ENCODE peak calls at places on chromosomes 1 and 21, in seven cellular contexts. Z is pancreas, R is right lobe of liver, U is bronchial epithelial cell, P is DND-41, S is endodermal cell, Q is lower lobe of right lung. V is an unnamed sample.

GRCh38 chr1:108719654-108720435 is 7.1 kb downstream of the FNDC7 start:
- DNase-seq in Z (no peak), R (no peak), U (peak), P (no peak), S (no peak), Q (no peak), V (no peak)

GRCh38 chr21:25561668-25562641 is 45.3 kb downstream of the MRPL39 start:
- DNase-seq in Z (peak), R (peak), U (peak), P (peak), S (peak), Q (peak), V (no peak)

GRCh38 chr1:156664046-156664948 is 12.9 kb downstream of the NES start:
- DNase-seq in Z (no peak), R (no peak), U (no peak), P (no peak), S (peak), Q (no peak), V (no peak)

GRCh38 chr1:214280386-214281029 is 451 bp upstream of the SMYD2 start:
- DNase-seq in Z (peak), R (peak), U (peak), P (no peak), S (peak), Q (peak), V (peak)

GRCh38 chr1:210248341-210248740 is 15.7 kb downstream of the SERTAD4 start:
- DNase-seq in Z (no peak), R (no peak), U (no peak), P (no peak), S (no peak), Q (no peak), V (no peak)

GRCh38 chr1:227558807-227559186 is 4.6 kb upstream of the ZNF678 start:
- DNase-seq in Z (no peak), R (no peak), U (no peak), P (no peak), S (no peak), Q (no peak), V (no peak)

GRCh38 chr1:112614460-112615065 is 4.4 kb downstream of the ST7L start:
- DNase-seq in Z (no peak), R (no peak), U (peak), P (peak), S (peak), Q (no peak), V (peak)

GRCh38 chr1:210949489-210949888 is 184.5 kb downstream of the KCNH1 start:
- DNase-seq in Z (no peak), R (no peak), U (no peak), P (no peak), S (no peak), Q (no peak), V (no peak)

GRCh38 chr1:4422496-4423289 is 231.7 kb upstream of the AJAP1 start:
- DNase-seq in Z (no peak), R (no peak), U (no peak), P (no peak), S (peak), Q (no peak), V (no peak)

GRCh38 chr1:147541672-147542548 is 609 bp downstream of the BCL9 start:
- DNase-seq in Z (peak), R (peak), U (peak), P (peak), S (peak), Q (peak), V (peak)

GRCh38 chr1:178513278-178513983 is 522 bp downstream of the TEX35 start:
- DNase-seq in Z (no peak), R (peak), U (peak), P (no peak), S (peak), Q (no peak), V (no peak)

GRCh38 chr1:172402878-172403573 is 17.5 kb upstream of the C1orf105 start:
- DNase-seq in Z (peak), R (no peak), U (no peak), P (no peak), S (no peak), Q (no peak), V (no peak)

GRCh38 chr1:171798311-171798710 is 16.9 kb downstream of the METTL13 start:
- DNase-seq in Z (no peak), R (no peak), U (no peak), P (no peak), S (no peak), Q (no peak), V (no peak)

GRCh38 chr1:23865543-23865930 is 2.6 kb downstream of the FUCA1 start:
- DNase-seq in Z (peak), R (no peak), U (peak), P (no peak), S (no peak), Q (no peak), V (no peak)

GRCh38 chr1:29802181-29803068 is 566.1 kb downstream of the PTPRU start:
- DNase-seq in Z (no peak), R (no peak), U (no peak), P (no peak), S (no peak), Q (no peak), V (no peak)

GRCh38 chr1:115908565-115909334 is 67.6 kb upstream of the SLC22A15 start:
- DNase-seq in Z (no peak), R (no peak), U (no peak), P (no peak), S (no peak), Q (no peak), V (no peak)

GRCh38 chr1:26787381-26787705 is 407 bp upstream of the PIGV start:
- DNase-seq in Z (no peak), R (no peak), U (peak), P (no peak), S (no peak), Q (no peak), V (no peak)

GRCh38 chr21:39388038-39388810 is 39.3 kb upstream of the HMGN1 start:
- DNase-seq in Z (peak), R (peak), U (peak), P (peak), S (peak), Q (peak), V (peak)

GRCh38 chr1:227793948-227794812 is 21.3 kb upstream of the PRSS38 start:
- DNase-seq in Z (peak), R (no peak), U (peak), P (no peak), S (peak), Q (peak), V (peak)

GRCh38 chr1:46517010-46517600 is 27.5 kb downstream of the DMBX1 start:
- DNase-seq in Z (peak), R (peak), U (peak), P (no peak), S (peak), Q (peak), V (peak)

GRCh38 chr1:200894712-200895447 is at the start of gene INAVA:
- DNase-seq in Z (peak), R (no peak), U (peak), P (no peak), S (peak), Q (peak), V (peak)

GRCh38 chr1:49226758-49227157 is 450.1 kb upstream of the BEND5 start:
- DNase-seq in Z (no peak), R (no peak), U (no peak), P (no peak), S (no peak), Q (no peak), V (no peak)

GRCh38 chr1:212595787-212596714 is 12.5 kb upstream of the ATF3 start:
- DNase-seq in Z (no peak), R (no peak), U (peak), P (peak), S (peak), Q (no peak), V (no peak)

GRCh38 chr1:19817160-19817559 is 2.1 kb upstream of the RNF186 start:
- DNase-seq in Z (no peak), R (no peak), U (no peak), P (no peak), S (no peak), Q (no peak), V (no peak)

GRCh38 chr21:33196956-33197374 is 32.8 kb upstream of the IFNAR2 start:
- DNase-seq in Z (peak), R (peak), U (peak), P (peak), S (peak), Q (peak), V (peak)

GRCh38 chr1:36096500-36097412 is 8.1 kb downstream of the ADPRS start:
- DNase-seq in Z (no peak), R (no peak), U (no peak), P (peak), S (peak), Q (no peak), V (peak)

GRCh38 chr1:36161656-36162531 is 5.9 kb downstream of the MAP7D1 start:
- DNase-seq in Z (no peak), R (no peak), U (peak), P (peak), S (peak), Q (peak), V (no peak)

GRCh38 chr21:38243732-38244406 is 12.9 kb upstream of the KCNJ15 start:
- DNase-seq in Z (no peak), R (no peak), U (no peak), P (no peak), S (no peak), Q (no peak), V (no peak)

GRCh38 chr1:225655509-225656258 is 2.8 kb upstream of the ENAH start:
- DNase-seq in Z (peak), R (no peak), U (peak), P (no peak), S (no peak), Q (no peak), V (no peak)

GRCh38 chr1:942864-943533 is 16.1 kb downstream of the NOC2L start:
- DNase-seq in Z (no peak), R (no peak), U (no peak), P (no peak), S (no peak), Q (no peak), V (no peak)
- H3K4me3 ChIP-seq in Z (peak), R (peak), U (no peak), P (no peak), S (peak), Q (peak), V (peak)

GRCh38 chr1:166133276-166133841 is 33.4 kb downstream of the FAM78B start:
- DNase-seq in Z (no peak), R (no peak), U (peak), P (peak), S (peak), Q (no peak), V (peak)
- TF ChIP-seq CTCF in Z (peak), R (peak), U (peak), P (peak), S (peak), Q (peak), V (peak)

GRCh38 chr21:44964381-44964780 is 24.6 kb downstream of the SLX9 start:
- DNase-seq in Z (no peak), R (no peak), U (no peak), P (no peak), S (no peak), Q (peak), V (no peak)

GRCh38 chr21:44969066-44969649 is 29.3 kb downstream of the SLX9 start:
- DNase-seq in Z (no peak), R (no peak), U (no peak), P (no peak), S (no peak), Q (no peak), V (no peak)

GRCh38 chr21:44967082-44968047 is 27.5 kb downstream of the SLX9 start:
- DNase-seq in Z (no peak), R (no peak), U (no peak), P (peak), S (no peak), Q (no peak), V (no peak)

GRCh38 chr21:44965251-44966022 is 25.6 kb downstream of the SLX9 start:
- DNase-seq in Z (no peak), R (no peak), U (no peak), P (no peak), S (no peak), Q (peak), V (peak)

GRCh38 chr21:44966135-44967081 is 26.6 kb downstream of the SLX9 start:
- DNase-seq in Z (no peak), R (no peak), U (peak), P (no peak), S (no peak), Q (peak), V (no peak)
- H3K4me3 ChIP-seq in Z (no peak), R (no peak), U (no peak), P (no peak), S (no peak), Q (no peak), V (no peak)

DNA sequence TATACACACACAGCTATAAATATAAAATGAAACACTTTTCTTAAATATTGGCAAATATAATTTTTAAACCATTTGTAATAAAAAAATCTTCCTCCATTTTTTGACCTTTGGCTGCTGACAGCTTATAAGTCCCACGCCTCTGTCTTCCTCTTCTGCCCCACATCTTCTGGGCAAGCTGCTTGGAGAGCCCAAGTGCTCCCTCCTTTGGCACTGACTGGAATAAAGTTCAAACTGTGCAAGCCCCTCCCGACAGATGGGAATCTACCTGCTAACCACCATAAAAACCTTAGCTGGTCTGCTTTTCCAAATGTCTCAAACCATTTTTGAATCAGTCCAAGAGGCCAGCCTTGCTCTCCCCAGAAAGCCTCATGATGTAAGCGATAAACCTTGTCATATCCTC is 99.7 kb downstream of the SNX7 start:
- DNase-seq in Z (no peak), R (no peak), U (peak), P (no peak), S (peak), Q (no peak), V (peak)
- TF ChIP-seq CTCF in Z (no peak), R (no peak), U (peak), P (peak), S (peak), Q (no peak), V (peak)

DNA sequence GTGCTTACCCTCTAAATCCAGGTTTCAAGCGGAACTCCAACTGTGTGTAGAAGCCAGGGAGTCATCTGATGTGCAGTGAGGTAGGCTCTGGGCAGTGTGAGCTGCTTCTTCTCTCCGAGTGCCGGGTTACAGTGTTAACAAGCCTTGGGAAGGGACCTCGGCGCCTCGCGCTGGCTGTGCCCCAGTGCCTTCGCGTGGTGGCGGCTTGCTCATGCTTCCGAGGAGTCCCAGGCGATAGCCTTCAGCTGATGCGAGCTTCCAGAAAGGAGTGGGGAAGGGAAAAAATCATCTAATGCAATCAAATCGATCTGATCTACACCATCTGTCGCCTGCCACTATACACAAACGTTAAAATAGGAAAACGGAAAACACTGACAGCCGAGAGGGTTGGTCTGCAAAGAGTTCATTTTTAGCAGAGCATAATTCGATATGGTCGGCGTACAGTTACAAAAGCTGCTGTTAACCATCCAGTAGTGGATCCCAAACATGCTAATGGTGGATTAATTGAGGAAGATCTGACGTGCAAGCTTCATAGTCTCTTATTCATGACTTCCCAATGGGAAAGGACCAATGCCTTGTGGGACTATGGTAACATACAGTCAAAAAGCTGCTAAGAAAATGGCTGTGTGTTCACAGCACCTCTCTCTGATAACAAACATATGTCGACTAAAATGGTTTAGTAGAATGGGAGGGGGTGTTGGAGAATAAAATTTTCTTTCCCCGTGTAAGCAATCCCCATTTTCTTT is 128.7 kb upstream of the DPYD start:
- DNase-seq in Z (no peak), R (peak), U (no peak), P (no peak), S (peak), Q (peak), V (peak)
- H3K4me3 ChIP-seq in Z (no peak), R (no peak), U (no peak), P (no peak), S (peak), Q (no peak), V (peak)

GRCh38 chr1:14598498-14599172 is at the start of gene KAZN:
- DNase-seq in Z (no peak), R (no peak), U (no peak), P (peak), S (peak), Q (peak), V (peak)
- TF ChIP-seq CTCF in Z (no peak), R (no peak), U (no peak), P (peak), S (peak), Q (no peak), V (no peak)

GRCh38 chr1:163197022-163197421 is 5.7 kb downstream of the RGS5 start:
- DNase-seq in Z (no peak), R (no peak), U (no peak), P (no peak), S (no peak), Q (no peak), V (no peak)
- H3K4me3 ChIP-seq in Z (no peak), R (no peak), U (no peak), P (no peak), S (no peak), Q (no peak), V (no peak)

GRCh38 chr1:246647513-246647912 is 76.7 kb upstream of the SCCPDH start:
- DNase-seq in Z (no peak), R (no peak), U (no peak), P (no peak), S (no peak), Q (no peak), V (no peak)

GRCh38 chr1:246641394-246641793 is 75.1 kb downstream of the CNST start:
- DNase-seq in Z (no peak), R (no peak), U (no peak), P (no peak), S (no peak), Q (no peak), V (no peak)

GRCh38 chr1:246651012-246651411 is 73.2 kb upstream of the SCCPDH start:
- DNase-seq in Z (no peak), R (no peak), U (no peak), P (no peak), S (no peak), Q (no peak), V (no peak)

GRCh38 chr1:246642719-246643118 is 76.5 kb downstream of the CNST start:
- DNase-seq in Z (no peak), R (no peak), U (no peak), P (no peak), S (no peak), Q (no peak), V (no peak)

DNA sequence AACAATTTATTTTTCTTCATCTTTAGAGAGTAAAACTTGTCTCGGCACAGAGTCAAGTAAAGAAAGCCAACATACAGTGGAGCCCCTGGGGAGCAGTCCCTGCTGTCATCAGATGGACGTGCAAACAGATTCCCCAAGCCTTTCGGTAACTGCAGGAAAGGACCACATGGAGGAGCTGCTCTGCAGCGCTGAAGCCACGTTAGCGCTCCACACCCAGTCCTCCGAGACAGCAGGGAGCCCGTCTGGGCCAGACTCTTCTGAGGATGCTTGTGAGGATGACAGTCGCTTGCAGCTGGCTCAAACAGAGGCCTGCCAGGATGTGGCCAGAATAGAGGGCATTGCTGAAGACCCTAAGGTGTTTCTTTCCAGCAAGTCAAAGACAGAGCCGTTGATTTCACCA is 77.1 kb upstream of the SCCPDH start:
- DNase-seq in Z (no peak), R (no peak), U (no peak), P (no peak), S (peak), Q (no peak), V (peak)
- TF ChIP-seq CTCF in Z (no peak), R (peak), U (peak), P (peak), S (peak), Q (peak), V (peak)

GRCh38 chr1:154502066-154502741 is at the start of the genes SHE and TDRD10:
- DNase-seq in Z (no peak), R (peak), U (no peak), P (no peak), S (peak), Q (peak), V (no peak)
- H3K4me3 ChIP-seq in Z (peak), R (peak), U (peak), P (no peak), S (no peak), Q (peak), V (peak)

V was measured in WERI-Rb-1.